ENCODE peak calls at places on chromosomes 12 and 14, in six cellular contexts. S is activated CD8-positive, alpha-beta memory T cell treated with anti-CD3 and anti-CD28 coated beads for 24 hours; P is LoVo; G is left ventricle myocardium inferior; I is lower lobe of right lung; E is mesenteric fat pad. V is an unnamed sample.

GRCh38 chr14:68935761-68936209 is 43.3 kb downstream of the ACTN1 start:
- DNase-seq in P (no peak), I (no peak), E (no peak), S (no peak), G (no peak), V (no peak)

GRCh38 chr14:98131406-98131805 is 1140.6 kb downstream of the BCL11B start:
- DNase-seq in I (no peak), E (no peak), G (no peak), S (no peak), P (no peak), V (no peak)

GRCh38 chr12:116492703-116493324 is 66.4 kb upstream of the MAP1LC3B2 start:
- DNase-seq in E (no peak), G (no peak), P (peak), I (no peak), S (no peak), V (no peak)

GRCh38 chr14:50186088-50186487 is 45.3 kb downstream of the SOS2 start:
- DNase-seq in G (no peak), S (no peak), P (no peak), I (no peak), E (no peak), V (no peak)

GRCh38 chr12:132176358-132176919 is 32.2 kb downstream of the NOC4L start:
- DNase-seq in P (no peak), E (no peak), G (no peak), S (no peak), I (no peak), V (no peak)

GRCh38 chr14:64856528-64857445 is 22.9 kb downstream of the SPTB start:
- DNase-seq in S (no peak), P (no peak), G (no peak), I (no peak), E (no peak), V (no peak)

GRCh38 chr12:66331814-66332213 is 29.5 kb downstream of the HELB start:
- DNase-seq in I (no peak), S (no peak), G (no peak), P (no peak), E (no peak), V (no peak)

GRCh38 chr14:93137864-93138263 is 22.1 kb upstream of the ITPK1 start:
- DNase-seq in G (peak), S (no peak), P (no peak), I (peak), E (no peak), V (peak)

GRCh38 chr12:81086342-81086741 is 8.5 kb downstream of the ACSS3 start:
- DNase-seq in I (no peak), P (no peak), S (no peak), G (no peak), E (no peak), V (no peak)

GRCh38 chr14:34212172-34212571 is 249.9 kb downstream of the SPTSSA start:
- DNase-seq in P (no peak), G (no peak), E (no peak), I (no peak), S (no peak), V (no peak)

GRCh38 chr14:104639889-104640548 is 35.4 kb upstream of the TMEM179 start:
- DNase-seq in G (peak), P (peak), S (peak), I (peak), E (no peak), V (peak)

GRCh38 chr12:53751336-53752191 is at the start of gene CISTR:
- DNase-seq in S (peak), P (no peak), G (no peak), I (peak), E (no peak), V (peak)

GRCh38 chr14:20772650-20773049 is 4.4 kb downstream of the EDDM3B start:
- DNase-seq in G (no peak), I (no peak), S (no peak), P (no peak), E (no peak), V (no peak)

GRCh38 chr12:82659343-82660207 is 27.1 kb upstream of the TMTC2 start:
- DNase-seq in I (no peak), E (no peak), S (no peak), G (no peak), P (no peak), V (no peak)

GRCh38 chr14:47917344-47917954 is 242.0 kb upstream of the MDGA2 start:
- DNase-seq in G (no peak), I (no peak), P (peak), E (no peak), S (no peak), V (no peak)

GRCh38 chr12:28640519-28640918 is 450.3 kb downstream of the CCDC91 start:
- DNase-seq in S (no peak), G (no peak), I (no peak), E (no peak), P (no peak), V (no peak)

GRCh38 chr14:95046711-95047681 is 110.3 kb downstream of the DICER1 start:
- DNase-seq in P (no peak), G (no peak), E (peak), I (no peak), S (no peak), V (peak)

GRCh38 chr12:49295087-49296001 is at the start of gene PRPH:
- DNase-seq in E (no peak), S (no peak), G (no peak), P (no peak), I (no peak), V (peak)

GRCh38 chr14:20458031-20458789 is 3.0 kb downstream of the PIP4P1 start:
- DNase-seq in G (no peak), E (no peak), S (no peak), P (no peak), I (no peak), V (no peak)

GRCh38 chr14:69896080-69896479 is 16.9 kb downstream of the SMOC1 start:
- DNase-seq in P (no peak), I (no peak), S (no peak), G (no peak), E (no peak), V (no peak)

GRCh38 chr12:67650127-67650495 is 1.6 kb downstream of the DYRK2 start:
- DNase-seq in P (no peak), I (no peak), E (no peak), G (peak), S (no peak), V (no peak)

GRCh38 chr14:95320076-95320895 is 578 bp upstream of the CLMN start:
- DNase-seq in G (peak), E (no peak), I (no peak), S (no peak), P (no peak), V (no peak)

GRCh38 chr14:49593016-49593415 is 5.7 kb upstream of the LRR1 start:
- DNase-seq in S (no peak), P (no peak), E (no peak), G (no peak), I (no peak), V (no peak)

GRCh38 chr14:52327374-52328226 is 13.5 kb downstream of the PTGER2 start:
- DNase-seq in I (no peak), S (no peak), P (no peak), G (no peak), E (no peak), V (no peak)

GRCh38 chr12:14986449-14986848 is 13.6 kb downstream of the PDE6H start:
- DNase-seq in S (no peak), P (no peak), G (no peak), I (no peak), E (no peak), V (no peak)

GRCh38 chr14:50001999-50002925 is 109.4 kb downstream of the ARF6 start:
- DNase-seq in E (peak), S (peak), P (no peak), G (no peak), I (peak), V (no peak)

GRCh38 chr14:35879141-35879648 is 53.1 kb downstream of the BRMS1L start:
- DNase-seq in G (no peak), I (no peak), P (no peak), S (no peak), E (no peak), V (no peak)

GRCh38 chr12:46222642-46223041 is 46.2 kb downstream of the SLC38A1 start:
- DNase-seq in E (no peak), G (no peak), S (no peak), P (no peak), I (no peak), V (no peak)

GRCh38 chr12:122467983-122468382 is 32.7 kb downstream of the ZCCHC8 start:
- DNase-seq in S (peak), P (no peak), I (no peak), E (no peak), G (no peak), V (no peak)